ENCODE peak calls at places on chromosomes 6 and 20, in seven cellular contexts. L is prostate gland; U is ascending aorta; O is pancreas; W is CD8-positive, alpha-beta memory T cell; Y is effector memory CD4-positive, alpha-beta T cell; F is IMR-90. K is an unnamed sample.
A peak's percentile ranks its signal among the peaks of the same experiment; 100 is the strongest.

GRCh38 chr20:47362361-47363219 is 6.1 kb upstream of the ZMYND8 start:
- DNase-seq in O (no peak), W (no peak), U (no peak), L (no peak), Y (no peak), F (no peak), K (no peak)

GRCh38 chr6:14128017-14128416 is 10.4 kb downstream of the CD83 start:
- DNase-seq in U (no peak), F (no peak), O (no peak), Y (no peak), L (no peak), W (no peak), K (no peak)

GRCh38 chr20:35497780-35498189 is 31.7 kb downstream of the C20orf173 start:
- DNase-seq in U (no peak), O (peak; percentile 50), Y (no peak), W (no peak), L (no peak), F (no peak), K (no peak)

GRCh38 chr20:25236450-25237304 is 11.2 kb upstream of the PYGB start:
- DNase-seq in L (no peak), O (no peak), U (no peak), W (no peak), F (no peak), Y (no peak), K (no peak)

GRCh38 chr20:40508821-40509220 is 180.2 kb downstream of the MAFB start:
- DNase-seq in W (no peak), F (no peak), Y (no peak), O (no peak), U (no peak), L (no peak), K (peak; percentile 44)

GRCh38 chr6:30446259-30446658 is 43.0 kb upstream of the HLA-E start:
- DNase-seq in L (no peak), F (no peak), Y (no peak), U (no peak), W (no peak), O (no peak), K (no peak)

GRCh38 chr6:151388997-151389639 is 2.2 kb downstream of the ZBTB2 start:
- DNase-seq in L (no peak), O (no peak), Y (no peak), U (no peak), W (no peak), F (no peak), K (no peak)

GRCh38 chr6:166413491-166413951 is 30.8 kb upstream of the MPC1 start:
- DNase-seq in Y (no peak), L (no peak), O (no peak), W (no peak), F (no peak), U (no peak), K (no peak)

GRCh38 chr6:102928109-102928508 is 1534.6 kb downstream of the GRIK2 start:
- DNase-seq in L (no peak), O (no peak), Y (no peak), U (no peak), F (no peak), W (no peak), K (no peak)

GRCh38 chr6:146819596-146820320 is 221.0 kb downstream of the ADGB start:
- DNase-seq in U (no peak), L (no peak), W (no peak), O (no peak), F (peak; percentile 15), Y (no peak), K (no peak)
- H3K4me1 ChIP-seq in U (no peaks in the 10 kb centered on the region), L (no peaks in the 10 kb centered on the region), W (no peaks in the 10 kb centered on the region), O (no peaks in the 10 kb centered on the region), F (peaks cover 1% of the 10 kb centered on the region), Y (no peaks in the 10 kb centered on the region), K (no peaks in the 10 kb centered on the region)

DNA sequence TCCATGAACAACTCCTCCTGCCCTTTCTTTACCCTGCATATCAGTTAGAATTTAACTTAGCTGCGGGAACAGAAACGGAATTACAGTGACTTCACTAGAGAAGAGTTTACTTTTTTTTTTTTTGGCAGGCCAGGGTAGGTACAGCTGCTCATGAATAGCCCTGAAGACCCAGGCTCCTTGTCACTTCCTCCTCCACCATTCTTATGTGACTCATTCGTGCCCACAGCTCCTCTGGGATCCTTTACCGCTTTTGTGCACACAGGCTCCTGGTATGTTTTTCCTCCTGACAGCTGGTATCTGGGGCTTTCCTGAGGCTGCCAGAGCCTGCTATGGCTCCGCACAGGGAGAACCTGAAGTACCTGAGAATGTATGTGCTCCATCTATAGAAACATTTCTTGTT is 3.9 kb upstream of the KCNS1 start:
- DNase-seq in L (no peak), F (peak; percentile 76), U (no peak), Y (no peak), O (no peak), W (no peak), K (peak; percentile 88)
- H3K4me1 ChIP-seq in L (no peaks in the 10 kb centered on the region), F (no peaks in the 10 kb centered on the region), U (no peaks in the 10 kb centered on the region), Y (peaks cover 5% of the 10 kb centered on the region), O (no peaks in the 10 kb centered on the region), W (no peaks in the 10 kb centered on the region), K (peaks cover 13% of the 10 kb centered on the region)

GRCh38 chr6:145031962-145032361 is 703.4 kb downstream of the EPM2A start:
- DNase-seq in W (no peak), L (no peak), Y (no peak), F (no peak), U (no peak), O (no peak), K (no peak)

GRCh38 chr6:145034664-145035063 is 700.7 kb downstream of the EPM2A start:
- DNase-seq in Y (no peak), O (no peak), L (no peak), W (no peak), U (no peak), F (peak; percentile 22), K (no peak)

GRCh38 chr6:145032562-145032961 is 702.8 kb downstream of the EPM2A start:
- DNase-seq in L (no peak), U (no peak), W (no peak), F (no peak), Y (no peak), O (no peak), K (no peak)

GRCh38 chr6:145036848-145037567 is 698.3 kb downstream of the EPM2A start:
- DNase-seq in W (no peak), L (no peak), Y (no peak), O (no peak), U (no peak), F (peak; percentile 19), K (peak; percentile 40)

DNA sequence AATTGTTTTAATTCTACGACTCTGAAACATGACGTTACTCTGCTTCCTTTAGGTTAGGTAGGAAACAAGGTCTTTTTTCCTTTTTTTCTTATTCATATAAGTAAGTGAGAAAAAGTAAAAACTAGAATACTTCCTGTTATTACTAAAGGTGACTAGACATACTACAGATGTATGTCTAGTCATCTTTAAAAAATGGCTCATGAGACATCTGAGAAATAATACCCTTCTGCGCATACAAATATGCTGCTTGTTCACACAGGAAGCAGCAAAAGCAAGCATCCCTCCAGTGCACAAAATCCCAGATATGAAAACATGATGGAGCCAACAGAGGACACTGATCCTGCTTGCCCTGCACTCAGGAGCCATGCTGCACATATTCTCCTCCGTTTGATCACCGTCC is 699.1 kb downstream of the EPM2A start:
- DNase-seq in F (peak; percentile 59), W (no peak), L (no peak), U (no peak), Y (no peak), O (no peak), K (peak; percentile 60)
- H3K4me1 ChIP-seq in F (peaks cover 1% of the 10 kb centered on the region), W (no peaks in the 10 kb centered on the region), L (no peaks in the 10 kb centered on the region), U (no peaks in the 10 kb centered on the region), Y (no peaks in the 10 kb centered on the region), O (no peaks in the 10 kb centered on the region), K (peaks cover 15% of the 10 kb centered on the region)

GRCh38 chr6:159726918-159727716 is at the start of gene WTAP:
- DNase-seq in O (peak; percentile 98), U (peak; percentile 87), L (peak; percentile 95), Y (peak; percentile 95), W (peak; percentile 95), F (peak; percentile 92), K (peak; percentile 96)
- H3K4me1 ChIP-seq in O (peaks cover 13% of the 10 kb centered on the region), U (peaks cover 25% of the 10 kb centered on the region), L (peaks cover 5% of the 10 kb centered on the region), Y (peaks cover 29% of the 10 kb centered on the region), W (peaks cover 35% of the 10 kb centered on the region), F (peaks cover 3% of the 10 kb centered on the region), K (peaks cover 18% of the 10 kb centered on the region)

K was measured in foreskin keratinocyte.